ENCODE peak calls at places on chromosomes 4 and X, in seven cellular contexts. A is body of pancreas, U is fibroblast of mammary gland, O is type B pancreatic cell, N is kidney epithelial cell, M is lower leg skin, P is omental fat pad. H is an unnamed sample.

GRCh38 chrX:34734383-34734782 is 77.3 kb upstream of the TMEM47 start:
- DNase-seq in M (no peak), N (no peak), U (peak; percentile 38), P (no peak), O (no peak), A (no peak), H (no peak)

GRCh38 chr4:27759621-27760020 is 899.0 kb downstream of the STIM2 start:
- DNase-seq in P (no peak), U (peak; percentile 3), O (no peak), N (no peak), A (no peak), M (no peak), H (no peak)

GRCh38 chr4:814312-814850 is 11.5 kb downstream of the CPLX1 start:
- DNase-seq in N (no peak), M (no peak), U (no peak), O (no peak), A (no peak), P (no peak), H (no peak)

GRCh38 chrX:154751121-154751668 is 318 bp upstream of the GAB3 start:
- DNase-seq in M (no peak), O (no peak), A (no peak), P (no peak), U (no peak), N (no peak), H (no peak)

GRCh38 chrX:56728321-56728720 is 722 bp upstream of the NBDY start:
- DNase-seq in P (no peak), N (no peak), U (peak; percentile 18), M (no peak), A (no peak), O (no peak), H (no peak)

GRCh38 chr4:96602661-96603060 is 762.8 kb downstream of the PDHA2 start:
- DNase-seq in A (no peak), O (no peak), U (no peak), M (no peak), P (no peak), N (no peak), H (no peak)

GRCh38 chr4:75229783-75230570 is 284.2 kb downstream of the RCHY1 start:
- DNase-seq in A (no peak), P (no peak), O (no peak), N (no peak), M (no peak), U (no peak), H (no peak)

GRCh38 chrX:134452591-134452990 is 7.4 kb upstream of the HPRT1 start:
- DNase-seq in N (no peak), P (no peak), O (no peak), U (no peak), M (no peak), A (no peak), H (no peak)

GRCh38 chr4:81807927-81808672 is 336.4 kb upstream of the RASGEF1B start:
- DNase-seq in U (no peak), M (no peak), P (no peak), N (no peak), A (no peak), O (no peak), H (no peak)

GRCh38 chr4:88054909-88055308 is 47.5 kb downstream of the PKD2 start:
- DNase-seq in P (no peak), N (no peak), M (no peak), O (no peak), U (peak; percentile 57), A (peak; percentile 34), H (no peak)

GRCh38 chr4:25177147-25177546 is 16.9 kb upstream of the SEPSECS start:
- DNase-seq in P (no peak), O (no peak), U (no peak), N (no peak), A (no peak), M (no peak), H (no peak)

GRCh38 chr4:124854968-124855367 is 142.4 kb upstream of the ANKRD50 start:
- DNase-seq in U (peak; percentile 48), N (no peak), P (no peak), M (no peak), O (no peak), A (no peak), H (no peak)

GRCh38 chrX:110509778-110510510 is 151.3 kb downstream of the RTL9 start:
- DNase-seq in O (no peak), A (no peak), U (no peak), M (no peak), N (no peak), P (no peak), H (no peak)

DNA sequence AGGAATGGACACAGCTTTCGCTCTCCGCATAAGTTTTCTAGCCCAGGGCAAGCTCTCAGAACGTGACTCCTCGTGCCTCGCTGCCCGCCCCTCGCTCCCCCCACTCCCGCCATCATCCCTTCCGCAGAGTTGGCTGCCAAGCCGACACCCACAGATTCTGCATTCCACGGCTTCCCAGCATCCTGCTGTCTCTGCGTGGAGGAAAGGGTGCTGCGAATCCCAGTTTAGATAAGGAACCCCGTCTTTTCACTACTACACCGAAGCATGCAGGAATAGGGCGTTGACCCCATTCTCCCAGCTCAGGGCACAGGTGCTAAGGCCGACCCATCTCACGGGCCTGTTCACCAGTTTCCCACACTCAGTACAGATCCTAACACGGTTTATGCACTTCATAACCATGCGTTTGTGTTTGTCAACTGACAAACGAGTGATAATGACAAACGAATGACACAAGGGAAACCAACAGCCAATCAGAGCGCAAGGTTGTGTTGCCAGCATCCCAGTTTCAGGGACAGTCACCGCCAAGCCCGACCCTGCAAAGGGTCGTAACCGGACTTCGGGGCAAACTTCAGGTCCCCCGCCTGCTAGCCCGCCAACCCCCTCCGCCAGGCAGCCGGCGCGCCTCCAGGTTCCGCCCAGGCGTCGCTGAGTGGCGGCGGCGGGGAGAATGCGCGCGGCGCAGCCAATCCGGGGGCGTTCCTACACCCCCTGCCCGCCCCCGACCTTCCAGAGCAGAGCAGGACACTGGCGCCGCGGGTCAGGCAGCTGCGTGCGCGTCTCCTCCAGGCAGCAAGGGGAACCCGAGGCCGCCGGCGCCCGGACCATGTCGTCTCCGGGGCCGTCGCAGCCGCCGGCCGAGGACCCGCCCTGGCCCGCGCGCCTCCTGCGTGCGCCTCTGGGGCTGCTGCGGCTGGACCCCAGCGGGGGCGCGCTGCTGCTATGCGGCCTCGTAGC is at the start of gene CYP2U1:
- DNase-seq in U (peak; percentile 63), P (no peak), M (peak; percentile 78), O (peak; percentile 86), N (peak; percentile 21), A (peak; percentile 85), H (peak; percentile 54)
- TF ChIP-seq CTCF in U (no peak), P (no peak), M (no peak), O (peak; percentile 33), N (no peak), A (no peak), H (no peak)

DNA sequence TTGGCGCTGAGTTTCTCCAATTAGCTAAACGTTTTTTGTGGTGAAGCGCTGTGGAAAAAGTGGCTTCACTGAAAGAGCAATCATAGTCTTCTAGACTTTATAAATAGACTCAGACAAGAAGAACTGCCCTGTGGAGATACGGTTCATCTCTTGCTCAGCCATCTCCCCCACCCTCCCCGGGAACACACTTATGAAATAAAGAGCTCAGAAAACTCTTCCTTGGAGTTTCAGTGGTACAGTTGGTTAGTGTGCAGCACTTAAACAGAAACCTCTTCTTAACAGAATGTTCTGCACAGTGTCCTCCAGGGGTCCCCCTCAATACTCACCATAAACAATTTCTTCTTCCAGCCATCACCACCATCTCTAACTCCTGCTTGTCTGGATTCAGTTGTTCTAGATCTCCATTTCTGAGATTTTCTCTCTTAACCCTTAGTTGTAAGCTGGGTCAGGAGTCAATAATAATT is 313.0 kb downstream of the ARHGAP10 start:
- DNase-seq in U (no peak), O (no peak), M (no peak), A (no peak), P (no peak), N (no peak), H (no peak)
- TF ChIP-seq CTCF in U (peak; percentile 10), O (peak; percentile 27), M (no peak), A (no peak), P (no peak), N (peak; percentile 16), H (no peak)

GRCh38 chr4:168293386-168293975 is 25.1 kb downstream of the DDX60 start:
- DNase-seq in U (no peak), N (no peak), M (no peak), O (no peak), P (no peak), A (no peak), H (no peak)
- TF ChIP-seq CTCF in U (no peak), N (no peak), M (no peak), O (no peak), P (no peak), A (no peak), H (no peak)

GRCh38 chr4:109952612-109953011 is 39.9 kb downstream of the EGF start:
- DNase-seq in U (no peak), A (no peak), O (no peak), M (no peak), N (no peak), P (no peak), H (no peak)

GRCh38 chr4:109953556-109953955 is 40.9 kb downstream of the EGF start:
- DNase-seq in A (peak; percentile 69), M (no peak), U (no peak), N (no peak), P (no peak), O (no peak), H (no peak)

GRCh38 chr4:109959195-109959594 is 46.5 kb downstream of the EGF start:
- DNase-seq in O (no peak), P (no peak), N (no peak), M (no peak), U (no peak), A (no peak), H (no peak)

GRCh38 chr4:109955146-109955545 is 42.5 kb downstream of the EGF start:
- DNase-seq in O (no peak), A (no peak), U (no peak), N (no peak), M (no peak), P (no peak), H (no peak)

DNA sequence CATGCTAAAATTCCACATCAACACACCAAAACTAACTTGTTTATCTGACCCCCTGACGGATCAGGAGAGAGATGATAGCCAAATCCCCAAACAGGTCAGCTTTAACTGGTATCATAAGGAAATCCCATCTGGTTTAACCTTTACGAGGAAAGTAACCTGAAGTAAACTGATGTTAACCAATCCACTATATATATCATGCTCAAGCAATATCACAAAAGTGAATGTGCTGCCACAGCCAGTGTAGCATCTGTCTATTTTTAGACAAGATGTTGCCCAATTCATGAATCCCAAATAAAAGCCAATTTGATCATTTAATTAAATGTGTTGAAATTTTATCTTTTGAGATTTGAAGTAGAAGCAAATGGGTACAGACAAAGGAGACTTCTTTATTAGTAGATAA is 44.5 kb downstream of the EGF start:
- DNase-seq in O (no peak), U (no peak), N (no peak), M (no peak), P (no peak), A (no peak), H (no peak)
- TF ChIP-seq CTCF in O (no peak), U (no peak), N (no peak), M (no peak), P (no peak), A (no peak), H (no peak)

GRCh38 chrX:139126493-139126892 is 404.0 kb upstream of the F9 start:
- DNase-seq in O (no peak), P (no peak), U (peak; percentile 8), M (no peak), A (peak; percentile 65), N (peak; percentile 7), H (no peak)
- TF ChIP-seq CTCF in O (peak; percentile 71), P (no peak), U (peak; percentile 23), M (no peak), A (peak; percentile 15), N (peak; percentile 55), H (peak; percentile 35)

GRCh38 chr4:20418865-20419451 is 167.3 kb downstream of the SLIT2 start:
- DNase-seq in O (no peak), A (peak; percentile 25), N (peak; percentile 45), P (no peak), U (peak; percentile 82), M (no peak), H (no peak)
- TF ChIP-seq CTCF in O (peak; percentile 74), A (no peak), N (peak; percentile 56), P (no peak), U (peak; percentile 56), M (no peak), H (peak; percentile 42)

H was measured in mesothelial cell of epicardium.